ENCODE peak calls at places on chromosomes 13 and 19, in seven cellular contexts. One of them, this sample, is unnamed.

GRCh38 chr13:31891472-31891871 is 140.1 kb upstream of the FRY start:
- DNase-seq in GM23248: no peak
- DNase-seq in gastrocnemius medialis: no peak
- DNase-seq in skeletal muscle cell: no peak
- DNase-seq in AG04450: no peak
- DNase-seq in RWPE2: no peak
- DNase-seq in fibroblast of pulmonary artery: no peak
- DNase-seq in this sample: no peak

GRCh38 chr19:51131780-51132680 is 7.3 kb downstream of the SIGLEC9 start:
- DNase-seq in GM23248: peak; percentile 45
- DNase-seq in gastrocnemius medialis: no peak
- DNase-seq in skeletal muscle cell: no peak
- DNase-seq in AG04450: peak; percentile 42
- DNase-seq in RWPE2: no peak
- DNase-seq in fibroblast of pulmonary artery: peak; percentile 86
- DNase-seq in this sample: no peak

GRCh38 chr13:26585136-26585535 is 27.7 kb downstream of the WASF3 start:
- DNase-seq in GM23248: peak; percentile 52
- DNase-seq in gastrocnemius medialis: no peak
- DNase-seq in skeletal muscle cell: peak; percentile 26
- DNase-seq in AG04450: no peak
- DNase-seq in RWPE2: no peak
- DNase-seq in fibroblast of pulmonary artery: peak; percentile 5
- DNase-seq in this sample: no peak

GRCh38 chr19:54158812-54159351 is 639 bp downstream of the LENG1 start:
- DNase-seq in GM23248: peak; percentile 77
- DNase-seq in gastrocnemius medialis: no peak
- DNase-seq in skeletal muscle cell: no peak
- DNase-seq in AG04450: no peak
- DNase-seq in RWPE2: no peak
- DNase-seq in fibroblast of pulmonary artery: no peak
- DNase-seq in this sample: no peak

GRCh38 chr19:15464394-15465385 is at the start of gene RASAL3:
- DNase-seq in GM23248: no peak
- DNase-seq in gastrocnemius medialis: no peak
- DNase-seq in skeletal muscle cell: no peak
- DNase-seq in AG04450: no peak
- DNase-seq in RWPE2: no peak
- DNase-seq in fibroblast of pulmonary artery: peak; percentile 32
- DNase-seq in this sample: peak; percentile 41

GRCh38 chr13:110559986-110560385 is 1.5 kb downstream of the RAB20 start:
- DNase-seq in GM23248: peak; percentile 20
- DNase-seq in gastrocnemius medialis: no peak
- DNase-seq in skeletal muscle cell: no peak
- DNase-seq in AG04450: no peak
- DNase-seq in RWPE2: no peak
- DNase-seq in fibroblast of pulmonary artery: no peak
- DNase-seq in this sample: no peak

GRCh38 chr19:13959141-13959961 is 7.0 kb downstream of the DCAF15 start:
- DNase-seq in GM23248: no peak
- DNase-seq in gastrocnemius medialis: no peak
- DNase-seq in skeletal muscle cell: no peak
- DNase-seq in AG04450: no peak
- DNase-seq in RWPE2: no peak
- DNase-seq in fibroblast of pulmonary artery: no peak
- DNase-seq in this sample: peak; percentile 76

GRCh38 chr19:21482863-21483276 is 22.5 kb upstream of the ZNF429 start:
- DNase-seq in GM23248: peak; percentile 33
- DNase-seq in gastrocnemius medialis: no peak
- DNase-seq in skeletal muscle cell: no peak
- DNase-seq in AG04450: no peak
- DNase-seq in RWPE2: no peak
- DNase-seq in fibroblast of pulmonary artery: peak; percentile 17
- DNase-seq in this sample: peak; percentile 90

GRCh38 chr13:59914556-59914955 is 249.2 kb downstream of the DIAPH3 start:
- DNase-seq in GM23248: peak; percentile 43
- DNase-seq in gastrocnemius medialis: no peak
- DNase-seq in skeletal muscle cell: peak; percentile 20
- DNase-seq in AG04450: peak; percentile 13
- DNase-seq in RWPE2: no peak
- DNase-seq in fibroblast of pulmonary artery: peak; percentile 41
- DNase-seq in this sample: peak; percentile 45

GRCh38 chr19:49058592-49058991 is 1.0 kb upstream of the CGB7 start:
- DNase-seq in GM23248: peak; percentile 64
- DNase-seq in gastrocnemius medialis: no peak
- DNase-seq in skeletal muscle cell: no peak
- DNase-seq in AG04450: no peak
- DNase-seq in RWPE2: no peak
- DNase-seq in fibroblast of pulmonary artery: no peak
- DNase-seq in this sample: peak; percentile 93

DNA sequence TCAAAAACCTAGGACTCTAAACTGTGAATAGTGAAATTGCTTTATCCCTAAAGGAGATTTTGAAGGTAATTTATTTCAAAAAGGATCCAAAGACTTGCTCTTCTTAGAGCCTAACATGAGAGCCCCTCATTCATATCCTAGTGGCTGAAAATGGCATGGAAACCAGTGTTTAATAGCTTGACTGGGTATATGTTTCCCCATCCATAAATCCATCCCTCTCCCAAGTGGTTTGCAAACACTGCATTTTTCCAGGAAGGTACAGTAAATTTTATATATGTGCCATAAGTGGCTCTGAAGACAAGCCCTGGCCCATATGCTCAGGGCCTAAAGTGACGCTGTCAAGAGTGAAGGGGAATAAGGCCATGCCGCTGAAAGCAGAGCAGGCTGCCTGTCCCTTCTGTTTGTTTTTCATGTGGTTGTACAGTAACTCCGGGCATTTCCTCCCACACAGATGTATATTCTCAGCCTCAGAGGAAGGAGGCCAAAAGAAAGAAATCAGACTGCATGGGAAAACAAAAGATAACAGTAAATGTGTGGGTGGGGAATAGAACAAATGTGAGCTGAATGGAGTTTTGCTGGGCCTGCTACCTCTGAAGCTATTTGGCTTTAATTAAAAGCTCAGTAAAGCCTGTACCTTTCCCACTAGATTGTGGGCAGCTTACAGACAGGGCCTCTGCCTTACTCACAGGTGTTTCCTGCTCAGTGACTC is 181.9 kb downstream of the PCDH9 start:
- DNase-seq in GM23248: no peak
- DNase-seq in gastrocnemius medialis: no peak
- DNase-seq in skeletal muscle cell: peak; percentile 70
- DNase-seq in AG04450: peak; percentile 65
- DNase-seq in RWPE2: no peak
- DNase-seq in fibroblast of pulmonary artery: peak; percentile 96
- DNase-seq in this sample: peak; percentile 38
- H3K4me3 ChIP-seq in GM23248: no peak overlapping the region
- H3K4me3 ChIP-seq in gastrocnemius medialis: no peak overlapping the region
- H3K4me3 ChIP-seq in skeletal muscle cell: no peak overlapping the region
- H3K4me3 ChIP-seq in AG04450: no peak overlapping the region
- H3K4me3 ChIP-seq in RWPE2: no peak overlapping the region
- H3K4me3 ChIP-seq in fibroblast of pulmonary artery: no peak overlapping the region
- H3K4me3 ChIP-seq in this sample: peak overlapping the region; percentile 35

GRCh38 chr13:77345150-77345780 is 18.4 kb upstream of the MYCBP2 start:
- DNase-seq in GM23248: no peak
- DNase-seq in gastrocnemius medialis: no peak
- DNase-seq in skeletal muscle cell: no peak
- DNase-seq in AG04450: no peak
- DNase-seq in RWPE2: no peak
- DNase-seq in fibroblast of pulmonary artery: no peak
- DNase-seq in this sample: no peak
- H3K4me3 ChIP-seq in GM23248: no peak overlapping the region
- H3K4me3 ChIP-seq in gastrocnemius medialis: no peak overlapping the region
- H3K4me3 ChIP-seq in skeletal muscle cell: no peak overlapping the region
- H3K4me3 ChIP-seq in AG04450: no peak overlapping the region
- H3K4me3 ChIP-seq in RWPE2: no peak overlapping the region
- H3K4me3 ChIP-seq in fibroblast of pulmonary artery: no peak overlapping the region
- H3K4me3 ChIP-seq in this sample: no peak overlapping the region

GRCh38 chr19:848457-848921 is 3.6 kb upstream of the ELANE start:
- DNase-seq in GM23248: peak; percentile 40
- DNase-seq in gastrocnemius medialis: no peak
- DNase-seq in skeletal muscle cell: no peak
- DNase-seq in AG04450: no peak
- DNase-seq in RWPE2: no peak
- DNase-seq in fibroblast of pulmonary artery: no peak
- DNase-seq in this sample: no peak

GRCh38 chr19:850221-850978 is 1.7 kb upstream of the ELANE start:
- DNase-seq in GM23248: peak; percentile 91
- DNase-seq in gastrocnemius medialis: peak; percentile 74
- DNase-seq in skeletal muscle cell: peak; percentile 91
- DNase-seq in AG04450: peak; percentile 56
- DNase-seq in RWPE2: peak; percentile 64
- DNase-seq in fibroblast of pulmonary artery: peak; percentile 98
- DNase-seq in this sample: peak; percentile 99

GRCh38 chr19:853014-853553 is 981 bp downstream of the ELANE start:
- DNase-seq in GM23248: no peak
- DNase-seq in gastrocnemius medialis: no peak
- DNase-seq in skeletal muscle cell: no peak
- DNase-seq in AG04450: no peak
- DNase-seq in RWPE2: no peak
- DNase-seq in fibroblast of pulmonary artery: no peak
- DNase-seq in this sample: no peak

GRCh38 chr19:852136-853013 is at the start of gene ELANE:
- DNase-seq in GM23248: no peak
- DNase-seq in gastrocnemius medialis: no peak
- DNase-seq in skeletal muscle cell: no peak
- DNase-seq in AG04450: no peak
- DNase-seq in RWPE2: peak; percentile 63
- DNase-seq in fibroblast of pulmonary artery: no peak
- DNase-seq in this sample: no peak

GRCh38 chr19:850979-851335 is 1.1 kb upstream of the ELANE start:
- DNase-seq in GM23248: no peak
- DNase-seq in gastrocnemius medialis: no peak
- DNase-seq in skeletal muscle cell: no peak
- DNase-seq in AG04450: no peak
- DNase-seq in RWPE2: no peak
- DNase-seq in fibroblast of pulmonary artery: no peak
- DNase-seq in this sample: no peak
- H3K4me3 ChIP-seq in GM23248: peak overlapping the region; percentile 44
- H3K4me3 ChIP-seq in gastrocnemius medialis: no peak overlapping the region
- H3K4me3 ChIP-seq in skeletal muscle cell: peak overlapping the region; percentile 5
- H3K4me3 ChIP-seq in AG04450: peak overlapping the region; percentile 7
- H3K4me3 ChIP-seq in RWPE2: no peak overlapping the region
- H3K4me3 ChIP-seq in fibroblast of pulmonary artery: peak overlapping the region; percentile 22
- H3K4me3 ChIP-seq in this sample: peak overlapping the region; percentile 49

GRCh38 chr19:18421371-18421959 is 2.3 kb downstream of the SSBP4 start:
- DNase-seq in GM23248: no peak
- DNase-seq in gastrocnemius medialis: no peak
- DNase-seq in skeletal muscle cell: no peak
- DNase-seq in AG04450: no peak
- DNase-seq in RWPE2: no peak
- DNase-seq in fibroblast of pulmonary artery: no peak
- DNase-seq in this sample: peak; percentile 21
- H3K4me3 ChIP-seq in GM23248: peak overlapping the region; percentile 73
- H3K4me3 ChIP-seq in gastrocnemius medialis: no peak overlapping the region
- H3K4me3 ChIP-seq in skeletal muscle cell: peak overlapping the region; percentile 71
- H3K4me3 ChIP-seq in AG04450: peak overlapping the region; percentile 71
- H3K4me3 ChIP-seq in RWPE2: no peak overlapping the region
- H3K4me3 ChIP-seq in fibroblast of pulmonary artery: peak overlapping the region; percentile 75
- H3K4me3 ChIP-seq in this sample: peak overlapping the region; percentile 81

GRCh38 chr13:41040584-41041334 is 20.6 kb upstream of the WBP4 start:
- DNase-seq in GM23248: no peak
- DNase-seq in gastrocnemius medialis: no peak
- DNase-seq in skeletal muscle cell: no peak
- DNase-seq in AG04450: no peak
- DNase-seq in RWPE2: no peak
- DNase-seq in fibroblast of pulmonary artery: no peak
- DNase-seq in this sample: no peak
- H3K4me3 ChIP-seq in GM23248: no peak overlapping the region
- H3K4me3 ChIP-seq in gastrocnemius medialis: no peak overlapping the region
- H3K4me3 ChIP-seq in skeletal muscle cell: no peak overlapping the region
- H3K4me3 ChIP-seq in AG04450: no peak overlapping the region
- H3K4me3 ChIP-seq in RWPE2: no peak overlapping the region
- H3K4me3 ChIP-seq in fibroblast of pulmonary artery: no peak overlapping the region
- H3K4me3 ChIP-seq in this sample: no peak overlapping the region

GRCh38 chr19:47158879-47159509 is 28.4 kb downstream of the SAE1 start:
- DNase-seq in GM23248: peak; percentile 79
- DNase-seq in gastrocnemius medialis: no peak
- DNase-seq in skeletal muscle cell: no peak
- DNase-seq in AG04450: no peak
- DNase-seq in RWPE2: no peak
- DNase-seq in fibroblast of pulmonary artery: peak; percentile 36
- DNase-seq in this sample: peak; percentile 81

GRCh38 chr19:47155141-47155540 is 24.5 kb downstream of the SAE1 start:
- DNase-seq in GM23248: peak; percentile 12
- DNase-seq in gastrocnemius medialis: no peak
- DNase-seq in skeletal muscle cell: no peak
- DNase-seq in AG04450: no peak
- DNase-seq in RWPE2: no peak
- DNase-seq in fibroblast of pulmonary artery: peak; percentile 52
- DNase-seq in this sample: no peak

GRCh38 chr19:47156861-47157454 is 26.3 kb downstream of the SAE1 start:
- DNase-seq in GM23248: no peak
- DNase-seq in gastrocnemius medialis: no peak
- DNase-seq in skeletal muscle cell: no peak
- DNase-seq in AG04450: no peak
- DNase-seq in RWPE2: no peak
- DNase-seq in fibroblast of pulmonary artery: no peak
- DNase-seq in this sample: no peak

GRCh38 chr19:47157455-47158321 is 27.1 kb downstream of the SAE1 start:
- DNase-seq in GM23248: peak; percentile 68
- DNase-seq in gastrocnemius medialis: peak; percentile 2
- DNase-seq in skeletal muscle cell: no peak
- DNase-seq in AG04450: peak; percentile 50
- DNase-seq in RWPE2: no peak
- DNase-seq in fibroblast of pulmonary artery: peak; percentile 86
- DNase-seq in this sample: peak; percentile 84

GRCh38 chr19:47158367-47158791 is 27.7 kb downstream of the SAE1 start:
- DNase-seq in GM23248: no peak
- DNase-seq in gastrocnemius medialis: no peak
- DNase-seq in skeletal muscle cell: no peak
- DNase-seq in AG04450: no peak
- DNase-seq in RWPE2: no peak
- DNase-seq in fibroblast of pulmonary artery: no peak
- DNase-seq in this sample: no peak
- H3K4me3 ChIP-seq in GM23248: no peak overlapping the region
- H3K4me3 ChIP-seq in gastrocnemius medialis: peak overlapping the region; percentile 12
- H3K4me3 ChIP-seq in skeletal muscle cell: no peak overlapping the region
- H3K4me3 ChIP-seq in AG04450: no peak overlapping the region
- H3K4me3 ChIP-seq in RWPE2: no peak overlapping the region
- H3K4me3 ChIP-seq in fibroblast of pulmonary artery: no peak overlapping the region
- H3K4me3 ChIP-seq in this sample: no peak overlapping the region